ENCODE peak calls at places on chromosomes 12 and 14, in nine cellular contexts. One of them, this sample, is unnamed.

GRCh38 chr12:63844391-63845341 is at the start of gene SRGAP1:
- DNase-seq in fibroblast of mammary gland: peak; percentile 74
- DNase-seq in non-pigmented ciliary epithelial cell: peak; percentile 26
- DNase-seq in NCI-H187 treated with DMSO at 0.1 percent for 48 hours: no peak
- DNase-seq in sigmoid colon: peak; percentile 86
- DNase-seq in T-helper 2 cell: no peak
- DNase-seq in head of caudate nucleus: peak; percentile 48
- DNase-seq in GOT3: peak; percentile 33
- DNase-seq in activated CD4-positive, alpha-beta memory T cell treated with anti-CD3 and anti-CD28 coated beads, Interleukin-2, amount 10 ng/mL, durations not matched to agents 7 days and 5 days: no peak
- DNase-seq in this sample: peak; percentile 46

GRCh38 chr14:33068626-33069025 is 129.9 kb downstream of the NPAS3 start:
- DNase-seq in fibroblast of mammary gland: peak; percentile 17
- DNase-seq in non-pigmented ciliary epithelial cell: peak; percentile 27
- DNase-seq in NCI-H187 treated with DMSO at 0.1 percent for 48 hours: no peak
- DNase-seq in sigmoid colon: no peak
- DNase-seq in T-helper 2 cell: no peak
- DNase-seq in head of caudate nucleus: no peak
- DNase-seq in GOT3: no peak
- DNase-seq in activated CD4-positive, alpha-beta memory T cell treated with anti-CD3 and anti-CD28 coated beads, Interleukin-2, amount 10 ng/mL, durations not matched to agents 7 days and 5 days: no peak
- DNase-seq in this sample: no peak

GRCh38 chr12:58140395-58140794 is 199.0 kb downstream of the ATP23 start:
- DNase-seq in fibroblast of mammary gland: no peak
- DNase-seq in non-pigmented ciliary epithelial cell: no peak
- DNase-seq in NCI-H187 treated with DMSO at 0.1 percent for 48 hours: no peak
- DNase-seq in sigmoid colon: no peak
- DNase-seq in T-helper 2 cell: no peak
- DNase-seq in head of caudate nucleus: no peak
- DNase-seq in GOT3: no peak
- DNase-seq in activated CD4-positive, alpha-beta memory T cell treated with anti-CD3 and anti-CD28 coated beads, Interleukin-2, amount 10 ng/mL, durations not matched to agents 7 days and 5 days: no peak
- DNase-seq in this sample: no peak

GRCh38 chr12:81245458-81245857 is 167.6 kb downstream of the ACSS3 start:
- DNase-seq in fibroblast of mammary gland: no peak
- DNase-seq in non-pigmented ciliary epithelial cell: no peak
- DNase-seq in NCI-H187 treated with DMSO at 0.1 percent for 48 hours: no peak
- DNase-seq in sigmoid colon: no peak
- DNase-seq in T-helper 2 cell: no peak
- DNase-seq in head of caudate nucleus: no peak
- DNase-seq in GOT3: no peak
- DNase-seq in activated CD4-positive, alpha-beta memory T cell treated with anti-CD3 and anti-CD28 coated beads, Interleukin-2, amount 10 ng/mL, durations not matched to agents 7 days and 5 days: no peak
- DNase-seq in this sample: no peak

GRCh38 chr14:51789631-51790030 is 70.8 kb upstream of the GNG2 start:
- DNase-seq in fibroblast of mammary gland: no peak
- DNase-seq in non-pigmented ciliary epithelial cell: no peak
- DNase-seq in NCI-H187 treated with DMSO at 0.1 percent for 48 hours: no peak
- DNase-seq in sigmoid colon: no peak
- DNase-seq in T-helper 2 cell: no peak
- DNase-seq in head of caudate nucleus: no peak
- DNase-seq in GOT3: no peak
- DNase-seq in activated CD4-positive, alpha-beta memory T cell treated with anti-CD3 and anti-CD28 coated beads, Interleukin-2, amount 10 ng/mL, durations not matched to agents 7 days and 5 days: no peak
- DNase-seq in this sample: no peak

GRCh38 chr12:124626841-124627502 is 59.6 kb upstream of the NCOR2 start:
- DNase-seq in fibroblast of mammary gland: peak; percentile 77
- DNase-seq in non-pigmented ciliary epithelial cell: no peak
- DNase-seq in NCI-H187 treated with DMSO at 0.1 percent for 48 hours: no peak
- DNase-seq in sigmoid colon: peak; percentile 87
- DNase-seq in T-helper 2 cell: no peak
- DNase-seq in head of caudate nucleus: no peak
- DNase-seq in GOT3: peak; percentile 13
- DNase-seq in activated CD4-positive, alpha-beta memory T cell treated with anti-CD3 and anti-CD28 coated beads, Interleukin-2, amount 10 ng/mL, durations not matched to agents 7 days and 5 days: no peak
- DNase-seq in this sample: no peak

GRCh38 chr12:111901182-111901581 is 59.2 kb downstream of the MAPKAPK5 start:
- DNase-seq in fibroblast of mammary gland: no peak
- DNase-seq in non-pigmented ciliary epithelial cell: no peak
- DNase-seq in NCI-H187 treated with DMSO at 0.1 percent for 48 hours: no peak
- DNase-seq in sigmoid colon: no peak
- DNase-seq in T-helper 2 cell: no peak
- DNase-seq in head of caudate nucleus: no peak
- DNase-seq in GOT3: no peak
- DNase-seq in activated CD4-positive, alpha-beta memory T cell treated with anti-CD3 and anti-CD28 coated beads, Interleukin-2, amount 10 ng/mL, durations not matched to agents 7 days and 5 days: no peak
- DNase-seq in this sample: no peak

GRCh38 chr12:88638388-88638787 is 58.1 kb upstream of the KITLG start:
- DNase-seq in fibroblast of mammary gland: no peak
- DNase-seq in non-pigmented ciliary epithelial cell: no peak
- DNase-seq in NCI-H187 treated with DMSO at 0.1 percent for 48 hours: no peak
- DNase-seq in sigmoid colon: no peak
- DNase-seq in T-helper 2 cell: no peak
- DNase-seq in head of caudate nucleus: no peak
- DNase-seq in GOT3: no peak
- DNase-seq in activated CD4-positive, alpha-beta memory T cell treated with anti-CD3 and anti-CD28 coated beads, Interleukin-2, amount 10 ng/mL, durations not matched to agents 7 days and 5 days: no peak
- DNase-seq in this sample: no peak

GRCh38 chr14:96095058-96095457 is 55.9 kb downstream of the C14orf132 start:
- DNase-seq in fibroblast of mammary gland: no peak
- DNase-seq in non-pigmented ciliary epithelial cell: no peak
- DNase-seq in NCI-H187 treated with DMSO at 0.1 percent for 48 hours: no peak
- DNase-seq in sigmoid colon: no peak
- DNase-seq in T-helper 2 cell: no peak
- DNase-seq in head of caudate nucleus: no peak
- DNase-seq in GOT3: no peak
- DNase-seq in activated CD4-positive, alpha-beta memory T cell treated with anti-CD3 and anti-CD28 coated beads, Interleukin-2, amount 10 ng/mL, durations not matched to agents 7 days and 5 days: no peak
- DNase-seq in this sample: no peak

GRCh38 chr12:31728917-31729640 is at the start of gene AMN1:
- DNase-seq in fibroblast of mammary gland: peak; percentile 99
- DNase-seq in non-pigmented ciliary epithelial cell: peak; percentile 97
- DNase-seq in NCI-H187 treated with DMSO at 0.1 percent for 48 hours: peak; percentile 97
- DNase-seq in sigmoid colon: peak; percentile 99
- DNase-seq in T-helper 2 cell: peak; percentile 97
- DNase-seq in head of caudate nucleus: peak; percentile 98
- DNase-seq in GOT3: peak; percentile 97
- DNase-seq in activated CD4-positive, alpha-beta memory T cell treated with anti-CD3 and anti-CD28 coated beads, Interleukin-2, amount 10 ng/mL, durations not matched to agents 7 days and 5 days: peak; percentile 100
- DNase-seq in this sample: peak; percentile 98

GRCh38 chr12:64890873-64891468 is 66.5 kb downstream of the TBC1D30 start:
- DNase-seq in fibroblast of mammary gland: peak; percentile 74
- DNase-seq in non-pigmented ciliary epithelial cell: no peak
- DNase-seq in NCI-H187 treated with DMSO at 0.1 percent for 48 hours: peak; percentile 12
- DNase-seq in sigmoid colon: no peak
- DNase-seq in T-helper 2 cell: no peak
- DNase-seq in head of caudate nucleus: no peak
- DNase-seq in GOT3: no peak
- DNase-seq in activated CD4-positive, alpha-beta memory T cell treated with anti-CD3 and anti-CD28 coated beads, Interleukin-2, amount 10 ng/mL, durations not matched to agents 7 days and 5 days: no peak
- DNase-seq in this sample: no peak

GRCh38 chr14:104795781-104796681 is 483 bp upstream of the AKT1 start:
- DNase-seq in fibroblast of mammary gland: no peak
- DNase-seq in non-pigmented ciliary epithelial cell: no peak
- DNase-seq in NCI-H187 treated with DMSO at 0.1 percent for 48 hours: no peak
- DNase-seq in sigmoid colon: no peak
- DNase-seq in T-helper 2 cell: peak; percentile 27
- DNase-seq in head of caudate nucleus: peak; percentile 48
- DNase-seq in GOT3: no peak
- DNase-seq in activated CD4-positive, alpha-beta memory T cell treated with anti-CD3 and anti-CD28 coated beads, Interleukin-2, amount 10 ng/mL, durations not matched to agents 7 days and 5 days: peak; percentile 69
- DNase-seq in this sample: peak; percentile 58

GRCh38 chr12:10688042-10688441 is 14.2 kb upstream of the STYK1 start:
- DNase-seq in fibroblast of mammary gland: no peak
- DNase-seq in non-pigmented ciliary epithelial cell: no peak
- DNase-seq in NCI-H187 treated with DMSO at 0.1 percent for 48 hours: no peak
- DNase-seq in sigmoid colon: no peak
- DNase-seq in T-helper 2 cell: no peak
- DNase-seq in head of caudate nucleus: no peak
- DNase-seq in GOT3: no peak
- DNase-seq in activated CD4-positive, alpha-beta memory T cell treated with anti-CD3 and anti-CD28 coated beads, Interleukin-2, amount 10 ng/mL, durations not matched to agents 7 days and 5 days: no peak
- DNase-seq in this sample: no peak

GRCh38 chr12:16349132-16349463 is 1.7 kb downstream of the MGST1 start:
- DNase-seq in fibroblast of mammary gland: peak; percentile 98
- DNase-seq in non-pigmented ciliary epithelial cell: peak; percentile 71
- DNase-seq in NCI-H187 treated with DMSO at 0.1 percent for 48 hours: no peak
- DNase-seq in sigmoid colon: peak; percentile 88
- DNase-seq in T-helper 2 cell: no peak
- DNase-seq in head of caudate nucleus: no peak
- DNase-seq in GOT3: peak; percentile 35
- DNase-seq in activated CD4-positive, alpha-beta memory T cell treated with anti-CD3 and anti-CD28 coated beads, Interleukin-2, amount 10 ng/mL, durations not matched to agents 7 days and 5 days: no peak
- DNase-seq in this sample: no peak

GRCh38 chr12:47904647-47905312 is at the start of gene VDR:
- DNase-seq in fibroblast of mammary gland: peak; percentile 65
- DNase-seq in non-pigmented ciliary epithelial cell: no peak
- DNase-seq in NCI-H187 treated with DMSO at 0.1 percent for 48 hours: peak; percentile 32
- DNase-seq in sigmoid colon: peak; percentile 85
- DNase-seq in T-helper 2 cell: peak; percentile 58
- DNase-seq in head of caudate nucleus: peak; percentile 18
- DNase-seq in GOT3: peak; percentile 51
- DNase-seq in activated CD4-positive, alpha-beta memory T cell treated with anti-CD3 and anti-CD28 coated beads, Interleukin-2, amount 10 ng/mL, durations not matched to agents 7 days and 5 days: peak; percentile 81
- DNase-seq in this sample: peak; percentile 62

GRCh38 chr14:76955575-76956252 is 72.8 kb downstream of the IRF2BPL start:
- DNase-seq in fibroblast of mammary gland: peak; percentile 69
- DNase-seq in non-pigmented ciliary epithelial cell: no peak
- DNase-seq in NCI-H187 treated with DMSO at 0.1 percent for 48 hours: no peak
- DNase-seq in sigmoid colon: no peak
- DNase-seq in T-helper 2 cell: peak; percentile 39
- DNase-seq in head of caudate nucleus: no peak
- DNase-seq in GOT3: no peak
- DNase-seq in activated CD4-positive, alpha-beta memory T cell treated with anti-CD3 and anti-CD28 coated beads, Interleukin-2, amount 10 ng/mL, durations not matched to agents 7 days and 5 days: peak; percentile 72
- DNase-seq in this sample: peak; percentile 82

GRCh38 chr12:111937429-111937828 is 75.5 kb downstream of the TMEM116 start:
- DNase-seq in fibroblast of mammary gland: no peak
- DNase-seq in non-pigmented ciliary epithelial cell: no peak
- DNase-seq in NCI-H187 treated with DMSO at 0.1 percent for 48 hours: no peak
- DNase-seq in sigmoid colon: no peak
- DNase-seq in T-helper 2 cell: no peak
- DNase-seq in head of caudate nucleus: no peak
- DNase-seq in GOT3: no peak
- DNase-seq in activated CD4-positive, alpha-beta memory T cell treated with anti-CD3 and anti-CD28 coated beads, Interleukin-2, amount 10 ng/mL, durations not matched to agents 7 days and 5 days: no peak
- DNase-seq in this sample: no peak

GRCh38 chr12:110282956-110283817 is 2.1 kb downstream of the ATP2A2 start:
- DNase-seq in fibroblast of mammary gland: no peak
- DNase-seq in non-pigmented ciliary epithelial cell: no peak
- DNase-seq in NCI-H187 treated with DMSO at 0.1 percent for 48 hours: no peak
- DNase-seq in sigmoid colon: no peak
- DNase-seq in T-helper 2 cell: no peak
- DNase-seq in head of caudate nucleus: no peak
- DNase-seq in GOT3: no peak
- DNase-seq in activated CD4-positive, alpha-beta memory T cell treated with anti-CD3 and anti-CD28 coated beads, Interleukin-2, amount 10 ng/mL, durations not matched to agents 7 days and 5 days: no peak
- DNase-seq in this sample: no peak

GRCh38 chr14:37894463-37894862 is 299.0 kb downstream of the TTC6 start:
- DNase-seq in fibroblast of mammary gland: no peak
- DNase-seq in non-pigmented ciliary epithelial cell: no peak
- DNase-seq in NCI-H187 treated with DMSO at 0.1 percent for 48 hours: no peak
- DNase-seq in sigmoid colon: no peak
- DNase-seq in T-helper 2 cell: no peak
- DNase-seq in head of caudate nucleus: no peak
- DNase-seq in GOT3: no peak
- DNase-seq in activated CD4-positive, alpha-beta memory T cell treated with anti-CD3 and anti-CD28 coated beads, Interleukin-2, amount 10 ng/mL, durations not matched to agents 7 days and 5 days: no peak
- DNase-seq in this sample: no peak

GRCh38 chr12:15534322-15534721 is 212.0 kb downstream of the PTPRO start:
- DNase-seq in fibroblast of mammary gland: peak; percentile 37
- DNase-seq in non-pigmented ciliary epithelial cell: no peak
- DNase-seq in NCI-H187 treated with DMSO at 0.1 percent for 48 hours: no peak
- DNase-seq in sigmoid colon: no peak
- DNase-seq in T-helper 2 cell: no peak
- DNase-seq in head of caudate nucleus: no peak
- DNase-seq in GOT3: no peak
- DNase-seq in activated CD4-positive, alpha-beta memory T cell treated with anti-CD3 and anti-CD28 coated beads, Interleukin-2, amount 10 ng/mL, durations not matched to agents 7 days and 5 days: peak; percentile 35
- DNase-seq in this sample: no peak

This sample was measured in CD8-positive, alpha-beta memory T cell.